ENCODE peak calls at places on chromosomes 3 and 15, in seven cellular contexts. I is activated CD4-positive, alpha-beta T cell treated with anti-CD3 and anti-CD28 coated beads, Interleukin-2, amount 10 ng/mL, durations not matched to agents 7 days and 5 days; C is GM23338; Q is ELR; X is erythroblast; S is NCI-H748 treated with DMSO at 0.1 percent for 48 hours; B is aorta. Z is an unnamed sample.
A peak's percentile ranks its signal among the peaks of the same experiment; 100 is the strongest.

GRCh38 chr3:169846458-169847193 is 23.1 kb downstream of the LRRC31 start:
- DNase-seq in I (no peak), C (no peak), Q (peak; percentile 92), X (no peak), S (no peak), B (no peak), Z (peak; percentile 95)

GRCh38 chr15:66735909-66736305 is 33.9 kb downstream of the SMAD6 start:
- DNase-seq in I (no peak), C (no peak), Q (no peak), X (no peak), S (no peak), B (peak; percentile 86), Z (no peak)

GRCh38 chr15:31478781-31479221 is 152.2 kb downstream of the KLF13 start:
- DNase-seq in I (no peak), C (no peak), Q (no peak), X (no peak), S (no peak), B (no peak), Z (no peak)

GRCh38 chr15:48802867-48803266 is 8.0 kb downstream of the CEP152 start:
- DNase-seq in I (no peak), C (no peak), Q (peak; percentile 94), X (no peak), S (no peak), B (no peak), Z (peak; percentile 86)

GRCh38 chr3:51311055-51311454 is 74.0 kb upstream of the MANF start:
- DNase-seq in I (no peak), C (peak; percentile 62), Q (peak; percentile 46), X (peak; percentile 10), S (no peak), B (no peak), Z (peak; percentile 20)

GRCh38 chr15:31237042-31237324 is 89.7 kb upstream of the KLF13 start:
- DNase-seq in I (no peak), C (no peak), Q (no peak), X (no peak), S (no peak), B (no peak), Z (no peak)

GRCh38 chr3:160003520-160004128 is 15.0 kb downstream of the IL12A start:
- DNase-seq in I (peak; percentile 46), C (peak; percentile 83), Q (peak; percentile 76), X (peak; percentile 15), S (no peak), B (no peak), Z (peak; percentile 27)

GRCh38 chr3:195908439-195909293 is at the start of gene TNK2:
- DNase-seq in I (peak; percentile 51), C (peak; percentile 52), Q (peak; percentile 48), X (peak; percentile 53), S (peak; percentile 1), B (peak; percentile 80), Z (no peak)

GRCh38 chr3:184760337-184761119 is 48.7 kb upstream of the MAGEF1 start:
- DNase-seq in I (no peak), C (no peak), Q (no peak), X (no peak), S (no peak), B (peak; percentile 56), Z (peak; percentile 45)

GRCh38 chr3:170692720-170693119 is 106.8 kb upstream of the SLC7A14 start:
- DNase-seq in I (no peak), C (no peak), Q (peak; percentile 80), X (no peak), S (no peak), B (no peak), Z (peak; percentile 83)

GRCh38 chr15:57922780-57923179 is 142.7 kb downstream of the ALDH1A2 start:
- DNase-seq in I (no peak), C (no peak), Q (no peak), X (no peak), S (no peak), B (no peak), Z (no peak)

GRCh38 chr3:59641169-59641914 is 591.5 kb upstream of the CFAP20DC start:
- DNase-seq in I (no peak), C (no peak), Q (no peak), X (no peak), S (no peak), B (no peak), Z (no peak)

GRCh38 chr3:46504780-46505179 is 7.0 kb downstream of the RTP3 start:
- DNase-seq in I (no peak), C (no peak), Q (no peak), X (peak; percentile 66), S (no peak), B (no peak), Z (no peak)

GRCh38 chr3:127551971-127552370 is 38.6 kb downstream of the TPRA1 start:
- DNase-seq in I (no peak), C (no peak), Q (no peak), X (no peak), S (no peak), B (peak; percentile 23), Z (no peak)

GRCh38 chr3:43910750-43911149 is 220.0 kb downstream of the ABHD5 start:
- DNase-seq in I (no peak), C (no peak), Q (no peak), X (no peak), S (no peak), B (no peak), Z (no peak)

GRCh38 chr3:32421991-32422859 is 30.6 kb downstream of the CMTM7 start:
- DNase-seq in I (no peak), C (no peak), Q (peak; percentile 83), X (no peak), S (peak; percentile 40), B (peak; percentile 93), Z (peak; percentile 96)

GRCh38 chr15:52284164-52284563 is 11.4 kb downstream of the MYO5C start:
- DNase-seq in I (no peak), C (no peak), Q (peak; percentile 57), X (no peak), S (no peak), B (no peak), Z (peak; percentile 40)

GRCh38 chr15:48718646-48719045 is 73.1 kb upstream of the FBN1 start:
- DNase-seq in I (no peak), C (no peak), Q (peak; percentile 55), X (peak; percentile 58), S (no peak), B (no peak), Z (no peak)

GRCh38 chr15:29364429-29365078 is 94.9 kb upstream of the NSMCE3 start:
- DNase-seq in I (no peak), C (peak; percentile 66), Q (peak; percentile 55), X (no peak), S (no peak), B (no peak), Z (peak; percentile 21)

Z was measured in foreskin keratinocyte.